ENCODE peak calls at places on chromosomes 1 and 21, in four cellular contexts. B is fibroblast of lung, I is IMR-90, J is GM12878. S is an unnamed sample.

GRCh38 chr21:17554619-17555472 is 42.0 kb downstream of the CXADR start:
- DNase-seq in B (peak), I (peak), J (no peak), S (peak)

GRCh38 chr1:84257617-84258016 is 43.9 kb upstream of the SAMD13 start:
- DNase-seq in B (no peak), I (peak), J (no peak), S (no peak)

GRCh38 chr1:186236921-186237320 is 138.1 kb downstream of the TPR start:
- DNase-seq in B (peak), I (peak), J (no peak), S (no peak)

GRCh38 chr1:1703796-1704195 is 11.2 kb upstream of the SLC35E2B start:
- DNase-seq in B (no peak), I (no peak), J (no peak), S (no peak)

GRCh38 chr1:74717626-74718025 is 15.2 kb downstream of the CRYZ start:
- DNase-seq in B (no peak), I (no peak), J (no peak), S (no peak)

GRCh38 chr1:165917166-165917565 is 89.8 kb downstream of the UCK2 start:
- DNase-seq in B (no peak), I (no peak), J (no peak), S (no peak)

GRCh38 chr1:75097686-75098085 is 36.5 kb upstream of the LHX8 start:
- DNase-seq in B (peak), I (no peak), J (no peak), S (no peak)

GRCh38 chr1:109392788-109393580 is 4.7 kb downstream of the SORT1 start:
- DNase-seq in B (peak), I (peak), J (no peak), S (no peak)

GRCh38 chr1:156707486-156708244 is 2.3 kb upstream of the CRABP2 start:
- DNase-seq in B (peak), I (peak), J (no peak), S (no peak)

GRCh38 chr1:173134029-173134428 is 73.1 kb downstream of the TNFSF4 start:
- DNase-seq in B (peak), I (peak), J (no peak), S (no peak)

GRCh38 chr1:26991310-26992116 is 2.0 kb upstream of the TRNP1 start:
- DNase-seq in B (peak), I (peak), J (no peak), S (peak)

GRCh38 chr1:55246331-55246730 is 31.2 kb upstream of the USP24 start:
- DNase-seq in B (no peak), I (no peak), J (no peak), S (no peak)

GRCh38 chr1:64482720-64483119 is 12.8 kb downstream of the CACHD1 start:
- DNase-seq in B (peak), I (no peak), J (no peak), S (no peak)

GRCh38 chr1:28811766-28812668 is at the start of gene OPRD1:
- DNase-seq in B (peak), I (no peak), J (no peak), S (no peak)

GRCh38 chr1:109632671-109633346 is 13.2 kb downstream of the AMPD2 start:
- DNase-seq in B (no peak), I (no peak), J (no peak), S (no peak)

GRCh38 chr1:67732750-67733151 is 47.8 kb downstream of the GADD45A start:
- DNase-seq in B (peak), I (peak), J (peak), S (peak)

DNA sequence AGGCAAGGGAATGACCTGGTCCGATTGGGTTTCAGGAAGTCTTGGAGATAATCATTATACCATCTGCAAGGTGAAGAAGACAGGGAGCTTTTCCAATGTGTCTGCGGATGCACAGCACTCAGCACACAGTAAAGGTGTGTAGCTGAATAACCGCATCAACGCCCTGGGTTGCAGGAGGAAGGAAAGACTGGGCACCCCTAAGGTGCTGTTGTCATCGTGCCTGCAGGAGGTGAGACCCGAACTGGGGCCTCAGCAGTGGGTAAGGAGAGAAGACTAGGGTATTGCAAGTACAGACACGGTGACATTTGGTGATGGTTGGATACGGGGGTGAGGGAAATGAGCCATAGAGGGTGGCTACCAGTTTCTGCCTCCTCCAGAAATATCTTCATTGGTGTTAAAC is 1.1 kb upstream of the TRIM62 start:
- DNase-seq in B (no peak), I (no peak), J (no peak), S (no peak)
- H3K4me3 ChIP-seq in B (no peak), I (no peak), J (no peak), S (no peak)

DNA sequence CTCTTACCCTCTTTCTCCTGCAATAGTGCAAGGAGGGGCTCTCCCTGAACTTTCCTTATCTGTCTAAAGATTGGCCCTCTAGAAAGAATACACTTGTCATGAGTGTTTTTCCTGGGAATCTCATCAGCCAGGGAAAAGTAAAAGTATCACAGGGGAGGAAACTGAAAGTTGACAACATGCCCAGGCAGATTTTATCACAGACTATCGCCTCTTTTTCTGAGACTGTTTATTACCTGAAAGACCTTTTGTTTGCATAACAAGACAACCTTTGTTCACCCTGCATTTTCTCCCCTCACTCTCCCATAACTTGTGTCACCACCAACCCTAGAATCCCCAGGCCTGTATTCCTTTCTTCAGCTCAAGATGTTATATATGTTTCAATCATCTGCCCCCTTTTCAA is 794.7 kb upstream of the ADAMTS5 start:
- DNase-seq in B (no peak), I (no peak), J (no peak), S (no peak)
- H2AFZ ChIP-seq in B (no peak), I (no peak), J (no peak), S (no peak)

DNA sequence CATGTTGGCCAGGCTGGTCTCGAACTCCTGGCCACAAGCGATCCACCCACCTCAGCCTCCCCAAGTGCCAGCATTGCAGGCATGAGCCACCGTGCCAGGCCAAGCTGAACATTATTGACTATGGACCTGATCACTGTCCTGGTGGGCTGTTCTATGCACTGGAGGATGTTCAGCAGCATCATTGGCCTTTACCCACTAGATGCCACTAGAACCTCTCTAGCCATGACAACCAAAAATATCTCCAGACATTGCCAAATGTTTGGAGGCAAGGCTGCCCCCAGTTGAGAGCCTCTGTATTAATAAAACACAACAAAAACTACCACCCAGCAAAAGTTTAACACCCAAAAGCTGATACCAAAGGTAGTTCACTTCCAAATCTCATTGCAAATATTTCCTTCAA is 110.8 kb upstream of the SOD1 start:
- DNase-seq in B (no peak), I (no peak), J (no peak), S (no peak)
- TF ChIP-seq CTCF in B (no peak), I (no peak), J (no peak), S (no peak)

DNA sequence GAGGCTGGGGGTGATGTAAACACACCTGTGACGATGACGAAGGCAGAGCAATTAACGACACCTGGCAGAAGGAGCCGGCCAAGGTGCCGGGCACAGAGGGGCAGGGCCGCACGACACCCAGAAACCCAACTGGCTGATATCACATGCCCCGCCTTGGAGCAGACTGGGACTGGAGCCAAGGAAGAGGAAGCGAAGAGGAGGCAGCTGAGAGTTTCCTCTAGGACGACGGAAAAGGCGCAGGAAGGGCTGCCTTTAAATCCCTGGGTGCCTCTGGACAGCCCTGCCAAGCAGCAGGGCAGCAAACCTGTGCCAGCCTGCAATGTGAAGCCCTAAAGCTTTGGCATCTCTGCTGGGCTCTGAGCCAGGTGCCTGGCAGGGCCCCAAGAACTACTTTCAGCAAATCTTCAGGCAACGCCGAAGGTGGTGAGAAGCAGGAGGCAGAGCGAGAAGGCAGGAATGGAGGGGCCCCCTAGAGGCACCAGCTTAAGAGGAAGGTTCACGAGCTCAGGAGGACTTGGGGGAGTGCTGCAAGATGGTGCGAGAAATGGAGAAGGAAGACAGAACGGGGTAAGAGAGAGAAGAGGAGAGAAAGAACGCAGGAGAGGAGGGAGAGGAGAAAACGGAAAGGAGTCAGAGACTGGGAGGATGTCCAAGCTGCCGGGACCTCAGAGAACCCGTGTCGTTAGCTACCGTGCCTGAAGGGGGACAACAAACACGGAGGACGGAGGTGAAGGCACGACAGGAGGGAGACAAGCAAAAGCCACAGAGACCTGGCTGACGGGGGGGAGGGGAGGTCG is 25.3 kb upstream of the PEF1 start:
- DNase-seq in B (peak), I (peak), J (no peak), S (peak)
- H3K4me3 ChIP-seq in B (no peak), I (no peak), J (no peak), S (no peak)

GRCh38 chr1:229990326-229990725 is 76.7 kb upstream of the GALNT2 start:
- DNase-seq in B (no peak), I (no peak), J (no peak), S (no peak)

GRCh38 chr1:229987953-229988352 is 79.1 kb upstream of the GALNT2 start:
- DNase-seq in B (no peak), I (no peak), J (no peak), S (peak)

GRCh38 chr1:229988534-229988933 is 78.5 kb upstream of the GALNT2 start:
- DNase-seq in B (no peak), I (no peak), J (no peak), S (no peak)

GRCh38 chr1:229991104-229991513 is 75.9 kb upstream of the GALNT2 start:
- DNase-seq in B (no peak), I (no peak), J (no peak), S (no peak)

DNA sequence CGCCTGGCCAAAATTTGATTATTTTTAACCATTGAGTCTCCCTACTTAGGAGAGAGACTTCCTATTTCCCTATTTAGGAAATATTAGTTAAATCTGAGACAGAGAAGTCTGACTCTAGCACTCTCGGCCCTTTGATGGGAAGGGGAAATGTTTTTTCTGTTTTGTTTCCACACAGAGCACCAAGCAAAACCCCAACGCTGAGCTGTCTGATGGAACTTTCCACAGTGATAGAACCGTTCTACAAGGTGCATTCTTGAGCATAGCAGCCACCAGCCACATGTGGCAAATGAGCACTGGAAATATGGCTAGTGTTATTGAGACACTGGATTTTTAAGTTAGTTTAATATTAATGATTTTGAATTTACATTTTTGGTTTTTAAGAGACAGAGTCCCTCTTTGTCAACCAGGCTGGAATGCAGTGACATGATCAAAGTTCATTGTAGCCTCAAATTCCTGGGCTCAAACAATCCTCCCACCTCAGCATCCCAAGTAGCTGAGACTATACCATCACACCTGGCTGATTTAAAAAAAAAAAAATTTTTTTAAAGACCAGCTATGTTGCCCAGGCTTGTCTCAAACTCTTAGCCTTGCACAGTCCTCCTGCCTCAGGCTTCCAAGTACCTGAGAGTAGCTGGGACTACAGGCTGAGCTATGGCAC is 77.3 kb upstream of the GALNT2 start:
- DNase-seq in B (no peak), I (no peak), J (no peak), S (no peak)
- H2AFZ ChIP-seq in B (no peak), I (no peak), J (no peak), S (peak)

GRCh38 chr1:162456324-162456723 is 41.3 kb upstream of the UHMK1 start:
- DNase-seq in B (no peak), I (no peak), J (no peak), S (no peak)

GRCh38 chr1:162463021-162463420 is 34.6 kb upstream of the UHMK1 start:
- DNase-seq in B (peak), I (no peak), J (no peak), S (no peak)

GRCh38 chr1:162458206-162458605 is 39.4 kb upstream of the UHMK1 start:
- DNase-seq in B (peak), I (no peak), J (no peak), S (no peak)
- TF ChIP-seq CTCF in B (no peak), I (no peak), J (no peak), S (no peak)

S was measured in OCI-LY7.